ENCODE peak calls at places on chromosome 15, in eight cellular contexts. E is stomach, Y is GM12878, U is SK-N-SH, V is breast epithelium, R is HepG2, O is endothelial cell of umbilical vein, H is vagina. F is an unnamed sample.

GRCh38 chr15:92958105-92958504 is 58.0 kb downstream of the CHD2 start:
- DNase-seq in E (no peak), Y (no peak), U (no peak), V (no peak), R (no peak), O (no peak), H (no peak), F (no peak)

GRCh38 chr15:66673410-66674322 is 28.4 kb upstream of the SMAD6 start:
- DNase-seq in E (peak; percentile 37), Y (no peak), U (no peak), V (no peak), R (no peak), O (no peak), H (no peak), F (no peak)

GRCh38 chr15:33584797-33585196 is 274.0 kb downstream of the RYR3 start:
- DNase-seq in E (no peak), Y (no peak), U (no peak), V (no peak), R (no peak), O (no peak), H (no peak), F (no peak)

GRCh38 chr15:87752250-87752951 is 504.1 kb downstream of the NTRK3 start:
- DNase-seq in E (no peak), Y (no peak), U (no peak), V (no peak), R (no peak), O (peak; percentile 73), H (no peak), F (no peak)

GRCh38 chr15:63491116-63491817 is 13.1 kb upstream of the USP3 start:
- DNase-seq in E (no peak), Y (no peak), U (no peak), V (no peak), R (no peak), O (no peak), H (no peak), F (no peak)

GRCh38 chr15:40238481-40238926 is 359 bp upstream of the PAK6 start:
- DNase-seq in E (peak; percentile 20), Y (no peak), U (peak; percentile 60), V (no peak), R (no peak), O (no peak), H (peak; percentile 82), F (no peak)

GRCh38 chr15:48440084-48440483 is 108.9 kb downstream of the DUT start:
- DNase-seq in E (no peak), Y (no peak), U (no peak), V (no peak), R (no peak), O (no peak), H (no peak), F (no peak)

GRCh38 chr15:78640840-78641733 is at the start of gene CHRNB4:
- DNase-seq in E (no peak), Y (no peak), U (peak; percentile 94), V (no peak), R (no peak), O (peak; percentile 9), H (no peak), F (no peak)

GRCh38 chr15:74787251-74788041 is 5.6 kb downstream of the CSK start:
- DNase-seq in E (peak; percentile 72), Y (peak; percentile 97), U (peak; percentile 69), V (peak; percentile 62), R (no peak), O (no peak), H (no peak), F (no peak)

GRCh38 chr15:34470091-34470490 is 32.5 kb upstream of the GOLGA8A start:
- DNase-seq in E (no peak), Y (no peak), U (no peak), V (no peak), R (no peak), O (no peak), H (no peak), F (no peak)

GRCh38 chr15:29089731-29090616 is 179.6 kb downstream of the NSMCE3 start:
- DNase-seq in E (no peak), Y (no peak), U (no peak), V (no peak), R (no peak), O (no peak), H (no peak), F (no peak)

GRCh38 chr15:90917569-90917968 is 14.5 kb downstream of the MAN2A2 start:
- DNase-seq in E (no peak), Y (no peak), U (no peak), V (no peak), R (no peak), O (no peak), H (no peak), F (no peak)

GRCh38 chr15:90916461-90916860 is 13.4 kb downstream of the MAN2A2 start:
- DNase-seq in E (no peak), Y (no peak), U (no peak), V (no peak), R (no peak), O (no peak), H (peak; percentile 93), F (no peak)

GRCh38 chr15:90915216-90915807 is 12.2 kb downstream of the MAN2A2 start:
- DNase-seq in E (no peak), Y (no peak), U (no peak), V (no peak), R (no peak), O (no peak), H (no peak), F (no peak)

GRCh38 chr15:90914240-90915080 is 11.4 kb downstream of the MAN2A2 start:
- DNase-seq in E (no peak), Y (no peak), U (no peak), V (no peak), R (no peak), O (no peak), H (peak; percentile 67), F (no peak)

DNA sequence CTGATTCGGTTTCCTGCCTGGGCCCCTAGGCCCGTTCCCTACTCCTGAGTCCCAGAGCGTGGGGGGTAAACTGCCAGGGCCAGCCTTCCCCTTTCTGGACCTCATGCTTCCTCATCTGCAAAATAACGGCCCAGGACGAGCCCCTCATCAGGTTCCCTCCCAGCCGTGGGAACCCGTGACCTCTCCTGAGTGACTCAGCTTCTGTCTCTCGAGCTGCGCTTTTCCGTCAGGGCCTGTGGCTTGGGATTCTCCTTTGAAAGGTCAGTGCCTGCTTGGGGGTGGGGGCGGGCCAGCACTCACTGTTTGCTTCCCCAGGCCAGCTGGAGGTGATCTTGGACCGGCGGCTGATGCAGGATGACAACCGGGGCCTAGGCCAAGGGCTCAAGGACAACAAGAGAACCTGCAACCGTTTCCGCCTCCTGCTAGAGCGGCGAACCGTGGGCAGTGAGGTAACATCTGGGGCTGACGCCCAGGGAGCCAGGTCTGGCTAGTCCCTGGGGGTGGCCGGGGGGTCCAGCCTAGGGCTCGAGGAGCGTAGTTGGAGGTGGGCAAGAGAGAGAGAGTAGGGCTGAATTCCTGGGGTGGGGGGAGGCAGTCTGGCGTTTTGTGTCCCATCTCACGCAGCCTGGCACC is 12.8 kb downstream of the MAN2A2 start:
- DNase-seq in E (peak; percentile 50), Y (no peak), U (no peak), V (no peak), R (no peak), O (no peak), H (peak; percentile 88), F (no peak)
- TF ChIP-seq POLR2AphosphoS5 in E (no peak), Y (no peak), U (no peak), V (no peak), R (no peak), O (no peak), H (no peak), F (no peak)

DNA sequence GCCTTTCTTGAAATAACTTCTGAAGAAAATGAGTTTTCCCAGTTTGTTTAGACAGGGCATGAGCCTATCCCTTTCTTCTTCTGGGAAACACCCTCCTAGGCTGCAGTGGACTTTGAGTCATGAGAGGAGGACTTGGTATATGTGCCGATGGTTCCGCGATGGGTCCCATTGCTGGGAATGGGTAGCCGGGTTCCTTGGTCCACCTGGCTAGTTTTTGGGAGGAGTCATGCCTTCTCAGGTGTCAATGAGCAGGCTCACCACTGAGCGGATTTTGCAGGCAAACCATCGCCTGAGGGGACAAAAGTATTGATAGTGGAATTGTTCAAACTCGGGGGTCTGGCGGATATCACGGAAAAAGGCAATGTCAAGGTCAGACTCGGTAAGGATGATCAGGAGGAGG is 46.8 kb downstream of the WDR76 start:
- DNase-seq in E (no peak), Y (no peak), U (no peak), V (no peak), R (no peak), O (no peak), H (no peak), F (peak; percentile 62)
- H3K36me3 ChIP-seq in E (peaks cover 4% of the 10 kb centered on the region), Y (peaks cover 15% of the 10 kb centered on the region), U (peaks cover 67% of the 10 kb centered on the region), V (no peaks in the 10 kb centered on the region), R (no peaks in the 10 kb centered on the region), O (peaks cover 6% of the 10 kb centered on the region), H (no peaks in the 10 kb centered on the region), F (peaks cover 4% of the 10 kb centered on the region)

DNA sequence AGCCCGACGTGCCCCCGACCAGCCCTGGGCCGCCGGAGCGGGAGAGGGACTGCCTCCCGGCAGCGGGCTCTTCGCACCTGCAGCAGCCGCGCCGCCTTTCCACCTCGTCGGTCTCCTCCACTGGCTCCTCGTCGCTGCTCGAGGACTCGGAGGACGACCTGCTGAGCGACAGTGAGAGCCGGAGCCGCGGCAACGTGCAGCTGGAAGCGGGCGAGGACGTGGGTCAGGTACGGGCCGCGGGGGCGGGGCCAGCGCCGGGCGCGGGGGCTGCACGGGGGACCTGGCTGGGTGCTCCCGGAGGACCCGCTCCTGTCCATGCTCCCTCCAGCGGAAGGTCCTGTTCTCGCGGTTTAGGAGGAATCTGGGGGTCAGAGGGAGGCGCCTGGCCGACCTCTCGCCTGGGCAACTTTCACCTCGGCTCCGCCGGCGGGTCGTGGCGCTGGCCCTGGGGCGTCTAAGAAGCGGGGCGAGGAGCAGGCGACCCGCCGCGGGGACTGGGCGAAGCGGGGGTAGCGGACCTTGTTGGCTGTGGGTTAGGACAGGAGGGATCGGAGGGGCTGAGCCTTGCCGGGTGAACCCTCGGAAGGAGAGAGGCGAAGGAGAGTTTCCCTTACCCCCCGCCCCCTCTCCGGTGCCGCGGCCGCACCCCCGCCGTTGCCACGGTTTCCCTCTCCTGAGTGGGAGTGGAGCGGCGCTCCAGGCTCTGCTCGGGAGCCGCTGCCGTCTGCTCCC is 682 bp downstream of the ITPKA start:
- DNase-seq in E (peak; percentile 43), Y (no peak), U (peak; percentile 78), V (no peak), R (peak; percentile 73), O (no peak), H (no peak), F (no peak)
- H3K27me3 ChIP-seq in E (no peaks in the 10 kb centered on the region), Y (peaks cover 8% of the 10 kb centered on the region), U (no peaks in the 10 kb centered on the region), V (peaks cover 7% of the 10 kb centered on the region), R (no peaks in the 10 kb centered on the region), O (peaks cover 19% of the 10 kb centered on the region), H (no peaks in the 10 kb centered on the region), F (peaks cover 56% of the 10 kb centered on the region)

GRCh38 chr15:89171136-89172072 is 50.0 kb downstream of the RLBP1 start:
- DNase-seq in E (peak; percentile 71), Y (no peak), U (peak; percentile 60), V (no peak), R (peak; percentile 62), O (peak; percentile 65), H (no peak), F (no peak)

GRCh38 chr15:89164712-89165211 is 56.6 kb downstream of the RLBP1 start:
- DNase-seq in E (no peak), Y (no peak), U (no peak), V (no peak), R (peak; percentile 47), O (no peak), H (no peak), F (no peak)

GRCh38 chr15:89165677-89166076 is 55.7 kb downstream of the RLBP1 start:
- DNase-seq in E (no peak), Y (no peak), U (no peak), V (no peak), R (peak; percentile 53), O (peak; percentile 48), H (no peak), F (no peak)

GRCh38 chr15:89163271-89164055 is 57.9 kb downstream of the RLBP1 start:
- DNase-seq in E (no peak), Y (no peak), U (no peak), V (no peak), R (no peak), O (no peak), H (no peak), F (no peak)

GRCh38 chr15:89167267-89168176 is 53.9 kb downstream of the RLBP1 start:
- DNase-seq in E (peak; percentile 36), Y (peak; percentile 36), U (no peak), V (peak; percentile 57), R (peak; percentile 10), O (peak; percentile 92), H (no peak), F (no peak)
- TF ChIP-seq POLR2AphosphoS5 in E (peak; percentile 81), Y (no peak), U (peak; percentile 32), V (peak; percentile 32), R (no peak), O (peak; percentile 46), H (peak; percentile 15), F (no peak)

F was measured in suprapubic skin.